ENCODE peak calls at places on chromosomes 12 and 14, in four cellular contexts. One of them, this sample, is unnamed.

GRCh38 chr12:321606-322326 is 59.1 kb upstream of the SLC6A13 start:
- DNase-seq in heart left ventricle: no peak
- DNase-seq in bronchial epithelial cell: peak
- DNase-seq in lung: no peak
- DNase-seq in this sample: no peak

GRCh38 chr12:122825773-122826724 is 9.2 kb upstream of the HIP1R start:
- DNase-seq in heart left ventricle: no peak
- DNase-seq in bronchial epithelial cell: peak
- DNase-seq in lung: no peak
- DNase-seq in this sample: no peak

GRCh38 chr12:92041742-92042141 is 103.9 kb downstream of the BTG1 start:
- DNase-seq in heart left ventricle: no peak
- DNase-seq in lung: no peak
- DNase-seq in bronchial epithelial cell: peak
- DNase-seq in this sample: no peak

GRCh38 chr12:47964102-47964723 is 817 bp downstream of the TMEM106C start:
- DNase-seq in bronchial epithelial cell: no peak
- DNase-seq in heart left ventricle: no peak
- DNase-seq in lung: no peak
- DNase-seq in this sample: no peak

GRCh38 chr14:58865520-58866281 is 227.9 kb downstream of the DACT1 start:
- DNase-seq in lung: no peak
- DNase-seq in bronchial epithelial cell: no peak
- DNase-seq in heart left ventricle: no peak
- DNase-seq in this sample: no peak

GRCh38 chr12:22856120-22856699 is 231.2 kb downstream of the ETNK1 start:
- DNase-seq in heart left ventricle: no peak
- DNase-seq in lung: no peak
- DNase-seq in bronchial epithelial cell: peak
- DNase-seq in this sample: peak

GRCh38 chr12:132046561-132046960 is 96.8 kb downstream of the EP400 start:
- DNase-seq in bronchial epithelial cell: no peak
- DNase-seq in lung: no peak
- DNase-seq in heart left ventricle: no peak
- DNase-seq in this sample: no peak

GRCh38 chr12:62435337-62436163 is 31.1 kb upstream of the MON2 start:
- DNase-seq in bronchial epithelial cell: peak
- DNase-seq in lung: peak
- DNase-seq in heart left ventricle: peak
- DNase-seq in this sample: peak

GRCh38 chr14:80621701-80622100 is 319.8 kb downstream of the CEP128 start:
- DNase-seq in lung: no peak
- DNase-seq in heart left ventricle: no peak
- DNase-seq in bronchial epithelial cell: peak
- DNase-seq in this sample: peak

GRCh38 chr12:109580272-109580671 is 6.7 kb downstream of the MVK start:
- DNase-seq in lung: no peak
- DNase-seq in heart left ventricle: no peak
- DNase-seq in bronchial epithelial cell: no peak
- DNase-seq in this sample: no peak

GRCh38 chr14:61561657-61562276 is 133.5 kb upstream of the HIF1A start:
- DNase-seq in lung: peak
- DNase-seq in bronchial epithelial cell: peak
- DNase-seq in heart left ventricle: peak
- DNase-seq in this sample: no peak

GRCh38 chr14:79157369-79157768 is 987.2 kb downstream of the NRXN3 start:
- DNase-seq in heart left ventricle: no peak
- DNase-seq in lung: no peak
- DNase-seq in bronchial epithelial cell: no peak
- DNase-seq in this sample: no peak

GRCh38 chr12:124026755-124027745 is 54.0 kb downstream of the ZNF664 start:
- DNase-seq in bronchial epithelial cell: peak
- DNase-seq in lung: no peak
- DNase-seq in heart left ventricle: no peak
- DNase-seq in this sample: no peak

GRCh38 chr14:75267141-75267601 is 11.5 kb upstream of the FOS start:
- DNase-seq in heart left ventricle: no peak
- DNase-seq in bronchial epithelial cell: no peak
- DNase-seq in lung: no peak
- DNase-seq in this sample: no peak

GRCh38 chr12:12405882-12406281 is 49.0 kb downstream of the BORCS5 start:
- DNase-seq in bronchial epithelial cell: no peak
- DNase-seq in lung: peak
- DNase-seq in heart left ventricle: peak
- DNase-seq in this sample: no peak

GRCh38 chr12:52415870-52416750 is 10.0 kb upstream of the KRT82 start:
- DNase-seq in heart left ventricle: peak
- DNase-seq in bronchial epithelial cell: peak
- DNase-seq in lung: peak
- DNase-seq in this sample: no peak

GRCh38 chr14:50001999-50002925 is 109.4 kb downstream of the ARF6 start:
- DNase-seq in heart left ventricle: no peak
- DNase-seq in bronchial epithelial cell: peak
- DNase-seq in lung: no peak
- DNase-seq in this sample: peak

GRCh38 chr12:130955238-130955816 is 1.6 kb downstream of the ADGRD1 start:
- DNase-seq in bronchial epithelial cell: no peak
- DNase-seq in lung: no peak
- DNase-seq in heart left ventricle: peak
- DNase-seq in this sample: no peak

DNA sequence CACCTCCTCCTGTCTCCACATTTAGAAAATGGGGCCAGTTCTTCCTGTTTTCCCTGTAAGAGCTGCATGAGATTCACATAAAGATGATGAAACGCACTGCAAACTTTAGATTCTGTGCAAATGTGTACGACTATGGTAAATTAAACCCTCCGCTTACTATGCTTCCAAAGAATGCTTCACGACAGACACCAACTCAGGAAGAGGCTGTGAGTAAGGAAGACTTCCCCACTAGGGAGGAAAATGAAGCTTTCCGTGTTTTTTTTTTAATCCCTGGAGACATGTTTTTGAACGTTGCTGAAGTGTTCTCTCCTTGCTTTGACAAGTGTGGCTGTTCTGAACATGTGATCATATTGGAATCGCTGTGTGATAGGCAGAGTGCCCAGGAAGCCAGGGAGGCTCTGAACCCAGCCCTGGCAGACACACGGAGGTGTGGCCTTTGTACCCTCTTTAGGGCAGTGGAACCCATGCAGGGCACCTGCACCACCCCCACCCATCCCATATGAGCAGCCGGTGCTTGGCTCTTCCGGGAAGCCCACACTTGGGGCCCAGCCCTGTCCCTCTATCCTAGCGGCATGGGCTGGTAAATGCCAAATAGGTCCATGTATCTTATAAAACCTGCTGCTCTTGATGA is 7.5 kb upstream of the SYNE3 start:
- DNase-seq in lung: peak
- DNase-seq in heart left ventricle: peak
- DNase-seq in bronchial epithelial cell: peak
- DNase-seq in this sample: no peak
- TF ChIP-seq CTCF in lung: no peak
- TF ChIP-seq CTCF in heart left ventricle: no peak
- TF ChIP-seq CTCF in bronchial epithelial cell: peak
- TF ChIP-seq CTCF in this sample: no peak

DNA sequence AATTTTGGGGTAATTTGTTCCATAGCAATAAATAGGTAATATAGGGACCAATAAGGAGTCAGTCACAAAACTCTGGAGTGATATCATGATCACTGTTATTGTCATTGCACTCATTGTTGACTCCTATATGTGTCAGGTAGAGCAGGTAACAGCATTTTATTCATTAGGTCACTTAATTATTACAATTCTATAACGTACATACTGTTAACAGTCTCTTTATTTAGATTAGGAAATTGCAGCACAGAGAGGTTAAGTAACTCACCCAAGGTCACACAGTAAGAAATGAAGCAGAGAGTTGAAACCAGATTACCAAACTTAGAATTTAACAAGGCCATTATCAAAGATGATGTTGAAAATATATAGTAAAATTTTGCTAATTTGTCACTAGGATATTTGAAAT is 49.7 kb upstream of the PTPRB start:
- DNase-seq in bronchial epithelial cell: no peak
- DNase-seq in lung: no peak
- DNase-seq in heart left ventricle: no peak
- DNase-seq in this sample: no peak
- TF ChIP-seq CTCF in bronchial epithelial cell: no peak
- TF ChIP-seq CTCF in lung: no peak
- TF ChIP-seq CTCF in heart left ventricle: no peak
- TF ChIP-seq CTCF in this sample: no peak

GRCh38 chr12:116636636-116637519 is 77.7 kb downstream of the MAP1LC3B2 start:
- DNase-seq in heart left ventricle: no peak
- DNase-seq in lung: no peak
- DNase-seq in bronchial epithelial cell: no peak
- DNase-seq in this sample: no peak

GRCh38 chr12:116639765-116640164 is 80.6 kb downstream of the MAP1LC3B2 start:
- DNase-seq in bronchial epithelial cell: no peak
- DNase-seq in lung: no peak
- DNase-seq in heart left ventricle: no peak
- DNase-seq in this sample: no peak

GRCh38 chr12:116637589-116638165 is 78.5 kb downstream of the MAP1LC3B2 start:
- DNase-seq in bronchial epithelial cell: no peak
- DNase-seq in lung: no peak
- DNase-seq in heart left ventricle: no peak
- DNase-seq in this sample: no peak

GRCh38 chr12:116640320-116640719 is 81.1 kb downstream of the MAP1LC3B2 start:
- DNase-seq in bronchial epithelial cell: no peak
- DNase-seq in heart left ventricle: no peak
- DNase-seq in lung: no peak
- DNase-seq in this sample: no peak

GRCh38 chr12:116638376-116638775 is 79.2 kb downstream of the MAP1LC3B2 start:
- DNase-seq in bronchial epithelial cell: no peak
- DNase-seq in heart left ventricle: no peak
- DNase-seq in lung: no peak
- DNase-seq in this sample: no peak
- TF ChIP-seq CTCF in bronchial epithelial cell: no peak
- TF ChIP-seq CTCF in heart left ventricle: no peak
- TF ChIP-seq CTCF in lung: no peak
- TF ChIP-seq CTCF in this sample: no peak

GRCh38 chr14:95679995-95680735 is 6.1 kb upstream of the TCL1B start:
- DNase-seq in bronchial epithelial cell: no peak
- DNase-seq in lung: no peak
- DNase-seq in heart left ventricle: no peak
- DNase-seq in this sample: peak
- TF ChIP-seq CTCF in bronchial epithelial cell: no peak
- TF ChIP-seq CTCF in lung: no peak
- TF ChIP-seq CTCF in heart left ventricle: no peak
- TF ChIP-seq CTCF in this sample: no peak

GRCh38 chr14:64502476-64503183 is 1.0 kb downstream of the ZBTB25 start:
- DNase-seq in bronchial epithelial cell: peak
- DNase-seq in heart left ventricle: no peak
- DNase-seq in lung: no peak
- DNase-seq in this sample: no peak
- TF ChIP-seq CTCF in bronchial epithelial cell: no peak
- TF ChIP-seq CTCF in heart left ventricle: no peak
- TF ChIP-seq CTCF in lung: no peak
- TF ChIP-seq CTCF in this sample: no peak

GRCh38 chr14:99673328-99674063 is 10.6 kb upstream of the CYP46A1 start:
- DNase-seq in heart left ventricle: no peak
- DNase-seq in lung: no peak
- DNase-seq in bronchial epithelial cell: no peak
- DNase-seq in this sample: no peak
- TF ChIP-seq CTCF in heart left ventricle: no peak
- TF ChIP-seq CTCF in lung: no peak
- TF ChIP-seq CTCF in bronchial epithelial cell: no peak
- TF ChIP-seq CTCF in this sample: no peak

GRCh38 chr14:103186241-103186835 is 63.1 kb downstream of the TNFAIP2 start:
- DNase-seq in lung: no peak
- DNase-seq in heart left ventricle: no peak
- DNase-seq in bronchial epithelial cell: no peak
- DNase-seq in this sample: no peak

GRCh38 chr14:103184046-103184445 is 60.8 kb downstream of the TNFAIP2 start:
- DNase-seq in heart left ventricle: no peak
- DNase-seq in lung: no peak
- DNase-seq in bronchial epithelial cell: no peak
- DNase-seq in this sample: no peak

GRCh38 chr14:103187911-103188310 is 64.7 kb downstream of the TNFAIP2 start:
- DNase-seq in heart left ventricle: no peak
- DNase-seq in lung: no peak
- DNase-seq in bronchial epithelial cell: no peak
- DNase-seq in this sample: no peak

GRCh38 chr14:103186894-103187586 is 63.8 kb downstream of the TNFAIP2 start:
- DNase-seq in heart left ventricle: no peak
- DNase-seq in lung: no peak
- DNase-seq in bronchial epithelial cell: no peak
- DNase-seq in this sample: no peak

DNA sequence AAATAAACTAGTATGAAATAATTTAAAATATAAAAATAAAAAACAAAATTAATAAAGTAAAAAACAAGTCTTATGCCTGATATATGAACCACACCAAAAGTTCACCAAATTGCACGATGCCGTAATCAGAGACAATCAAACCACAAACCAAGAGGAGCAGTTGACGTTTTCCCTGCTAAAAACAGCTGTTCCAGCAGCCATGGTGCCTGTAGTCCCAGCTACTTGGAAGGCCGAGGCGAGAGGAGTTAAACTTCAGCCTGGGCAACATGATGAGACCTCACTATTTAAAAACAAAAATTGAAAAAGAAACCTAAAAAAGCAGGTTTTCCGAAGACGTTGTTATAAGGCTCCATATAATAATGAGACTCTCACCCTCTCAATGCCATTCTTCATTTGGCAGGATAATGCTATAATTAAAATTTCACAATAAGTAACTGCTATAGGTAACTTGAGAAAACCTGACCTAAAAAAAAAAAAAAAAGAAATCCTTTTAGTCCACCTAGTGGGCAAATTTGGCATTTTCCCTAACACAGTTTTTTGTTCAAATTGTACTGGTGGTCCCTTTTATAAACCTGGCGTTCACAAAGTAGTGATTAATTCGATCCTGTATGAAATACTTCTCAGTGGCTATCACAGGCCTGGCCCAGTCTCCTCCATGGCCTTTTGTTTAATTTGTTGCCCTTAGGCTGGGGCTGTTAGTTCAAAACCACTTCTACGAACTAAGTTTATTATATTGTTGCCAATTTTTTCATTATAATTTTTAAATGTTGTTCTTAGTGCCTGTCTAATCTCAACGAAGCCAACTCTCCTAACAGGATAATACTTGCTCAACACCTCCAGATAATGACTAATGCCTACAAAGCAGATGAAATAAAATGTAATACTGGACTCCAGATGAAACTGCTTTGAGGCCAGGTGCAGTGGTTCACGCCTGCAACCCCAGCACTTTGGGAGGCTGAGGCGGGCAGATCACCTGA is 62.1 kb downstream of the TNFAIP2 start:
- DNase-seq in bronchial epithelial cell: peak
- DNase-seq in heart left ventricle: no peak
- DNase-seq in lung: no peak
- DNase-seq in this sample: peak
- TF ChIP-seq CTCF in bronchial epithelial cell: peak
- TF ChIP-seq CTCF in heart left ventricle: peak
- TF ChIP-seq CTCF in lung: no peak
- TF ChIP-seq CTCF in this sample: peak